ENCODE peak calls at places on chromosomes 2 and 18, in four cellular contexts. V is NB4; A is HCT116; X is naive thymus-derived CD8-positive, alpha-beta T cell. M is an unnamed sample.

GRCh38 chr2:133780997-133781513 is 212.8 kb upstream of the NCKAP5 start:
- DNase-seq in V (no peak), A (no peak), X (no peak), M (no peak)

GRCh38 chr2:128264881-128265607 is 53.6 kb downstream of the HS6ST1 start:
- DNase-seq in V (no peak), A (no peak), X (no peak), M (no peak)

GRCh38 chr2:225076125-225076524 is 33.9 kb upstream of the DOCK10 start:
- DNase-seq in V (no peak), A (no peak), X (no peak), M (no peak)

GRCh38 chr2:213451542-213452256 is 167.4 kb downstream of the SPAG16 start:
- DNase-seq in V (no peak), A (no peak), X (no peak), M (no peak)

GRCh38 chr2:225074366-225074765 is 32.1 kb upstream of the DOCK10 start:
- DNase-seq in V (no peak), A (no peak), X (no peak), M (no peak)

GRCh38 chr2:217737127-217737526 is 265.7 kb downstream of the TNS1 start:
- DNase-seq in V (no peak), A (no peak), X (no peak), M (no peak)

GRCh38 chr2:172397136-172397825 is 30.1 kb upstream of the ITGA6 start:
- DNase-seq in V (no peak), A (no peak), X (no peak), M (no peak)

GRCh38 chr2:20661981-20662937 is 4.7 kb upstream of the GDF7 start:
- DNase-seq in V (no peak), A (no peak), X (no peak), M (no peak)

GRCh38 chr2:237414056-237414661 is at the start of gene COL6A3:
- DNase-seq in V (no peak), A (no peak), X (no peak), M (no peak)

GRCh38 chr2:109322111-109322510 is 193.1 kb downstream of the SH3RF3 start:
- DNase-seq in V (no peak), A (no peak), X (no peak), M (no peak)

GRCh38 chr18:38644875-38645641 is 1079.5 kb upstream of the CELF4 start:
- DNase-seq in V (no peak), A (no peak), X (no peak), M (no peak)

GRCh38 chr2:70616168-70616694 is 62.6 kb upstream of the TGFA start:
- DNase-seq in V (no peak), A (no peak), X (no peak), M (no peak)

GRCh38 chr2:217338306-217338916 is 478.5 kb upstream of the TNP1 start:
- DNase-seq in V (no peak), A (no peak), X (no peak), M (no peak)

GRCh38 chr18:8536226-8536625 is 73.0 kb upstream of the RAB12 start:
- DNase-seq in V (no peak), A (no peak), X (no peak), M (no peak)

GRCh38 chr2:59308108-59308507 is 1067.0 kb upstream of the FANCL start:
- DNase-seq in V (peak; percentile 7), A (no peak), X (no peak), M (no peak)

GRCh38 chr2:64972856-64973255 is 16.3 kb upstream of the SLC1A4 start:
- DNase-seq in V (no peak), A (no peak), X (no peak), M (no peak)

GRCh38 chr2:179106342-179107178 is 56.6 kb upstream of the CCDC141 start:
- DNase-seq in V (peak; percentile 42), A (peak; percentile 83), X (no peak), M (no peak)

GRCh38 chr2:228768818-228769217 is 502.3 kb downstream of the PID1 start:
- DNase-seq in V (peak; percentile 14), A (no peak), X (no peak), M (no peak)

GRCh38 chr2:11710210-11710609 is 36.2 kb upstream of the LPIN1 start:
- DNase-seq in V (no peak), A (no peak), X (no peak), M (no peak)

GRCh38 chr2:38178142-38178541 is 102.2 kb upstream of the CYP1B1 start:
- DNase-seq in V (peak; percentile 96), A (no peak), X (no peak), M (no peak)

GRCh38 chr2:24076849-24077534 is 866 bp upstream of the SF3B6 start:
- DNase-seq in V (peak; percentile 75), A (no peak), X (no peak), M (no peak)

GRCh38 chr2:1653137-1653789 is 91.1 kb downstream of the PXDN start:
- DNase-seq in V (no peak), A (no peak), X (no peak), M (no peak)

GRCh38 chr2:196166876-196167275 is 4.5 kb downstream of the STK17B start:
- DNase-seq in V (peak; percentile 74), A (no peak), X (peak; percentile 46), M (peak; percentile 25)

GRCh38 chr2:158723311-158723838 is 71.7 kb upstream of the DAPL1 start:
- DNase-seq in V (no peak), A (no peak), X (no peak), M (no peak)